ENCODE peak calls at places on chromosome 15, in four cellular contexts. X is amniotic stem cell; E is stimulated activated naive B cell treated with anti-CD40 and anti-IgM and Interleukin-4, amounts not matched to agents 10 μg/mL and 1 μg/mL and 100 μg/mL, for 72 hours; B is Caki2. K is an unnamed sample.

GRCh38 chr15:40464595-40465185 is 6.1 kb upstream of the CHST14 start:
- DNase-seq in E (no peak), B (no peak), X (no peak), K (no peak)

GRCh38 chr15:74587924-74588323 is 27.7 kb upstream of the CLK3 start:
- DNase-seq in E (no peak), B (no peak), X (no peak), K (no peak)

GRCh38 chr15:77909131-77909940 is 168.2 kb downstream of the TBC1D2B start:
- DNase-seq in X (no peak), E (no peak), B (no peak), K (no peak)

GRCh38 chr15:82414536-82415191 is 15.0 kb upstream of the GOLGA6L9 start:
- DNase-seq in B (peak), E (no peak), X (no peak), K (peak)

GRCh38 chr15:40028853-40029252 is 10.1 kb downstream of the SRP14 start:
- DNase-seq in B (no peak), X (no peak), E (no peak), K (no peak)

GRCh38 chr15:45611305-45611704 is 23.5 kb upstream of the SQOR start:
- DNase-seq in E (no peak), B (no peak), X (no peak), K (peak)

GRCh38 chr15:66566963-66567531 is 1.2 kb upstream of the LCTL start:
- DNase-seq in X (peak), B (peak), E (peak), K (peak)

GRCh38 chr15:56016281-56016680 is 22.9 kb upstream of the NEDD4 start:
- DNase-seq in E (no peak), B (no peak), X (no peak), K (no peak)

GRCh38 chr15:95162967-95163531 is 931.7 kb downstream of the MCTP2 start:
- DNase-seq in E (no peak), B (peak), X (peak), K (peak)

GRCh38 chr15:34085746-34086145 is 15.9 kb downstream of the EMC7 start:
- DNase-seq in X (no peak), E (no peak), B (no peak), K (no peak)

GRCh38 chr15:91857772-91858171 is 4.3 kb downstream of the SLCO3A1 start:
- DNase-seq in B (no peak), E (no peak), X (no peak), K (no peak)

GRCh38 chr15:79372428-79372827 is 59.7 kb upstream of the MINAR1 start:
- DNase-seq in E (no peak), X (no peak), B (no peak), K (no peak)

GRCh38 chr15:43312378-43312777 is 18.0 kb downstream of the LCMT2 start:
- DNase-seq in X (no peak), B (no peak), E (no peak), K (no peak)

GRCh38 chr15:51708013-51708412 is 26.7 kb downstream of the SCG3 start:
- DNase-seq in B (no peak), X (no peak), E (no peak), K (no peak)

GRCh38 chr15:72751751-72752455 is 31.7 kb downstream of the ADPGK start:
- DNase-seq in B (no peak), X (no peak), E (peak), K (no peak)

GRCh38 chr15:39581501-39582285 is 814 bp downstream of the THBS1 start:
- DNase-seq in B (peak), X (peak), E (no peak), K (no peak)

K was measured in kidney glomerular epithelial cell.